ENCODE peak calls at places on chromosomes 6 and 20, in four cellular contexts. D is SK-N-SH, G is PC-3, Q is GM23248. L is an unnamed sample. For H3K9me2, the result is how much of the 10 kb centered on the place peaks cover.

GRCh38 chr6:25138024-25138696 is 141.0 kb upstream of the CARMIL1 start:
- DNase-seq in D (peak), G (peak), Q (peak), L (peak)

GRCh38 chr20:30602424-30602823 is 655.0 kb upstream of the DEFB115 start:
- DNase-seq in D (no peak), G (no peak), Q (no peak), L (no peak)

GRCh38 chr20:11891827-11892521 is 25.7 kb upstream of the BTBD3 start:
- DNase-seq in D (peak), G (peak), Q (peak), L (peak)

GRCh38 chr20:25274481-25274880 is 26.6 kb downstream of the PYGB start:
- DNase-seq in D (no peak), G (no peak), Q (no peak), L (no peak)

GRCh38 chr6:47836639-47837038 is 54.8 kb downstream of the OPN5 start:
- DNase-seq in D (no peak), G (peak), Q (no peak), L (no peak)

GRCh38 chr6:29005183-29005885 is at the start of gene ZNF311:
- DNase-seq in D (peak), G (peak), Q (peak), L (peak)

GRCh38 chr6:108113557-108114519 is 39.3 kb upstream of the OSTM1 start:
- DNase-seq in D (peak), G (peak), Q (peak), L (peak)

GRCh38 chr20:45782890-45783289 is 8.8 kb downstream of the WFDC3 start:
- DNase-seq in D (no peak), G (peak), Q (peak), L (no peak)

GRCh38 chr20:56383334-56383733 is 8.7 kb downstream of the AURKA start:
- DNase-seq in D (no peak), G (no peak), Q (no peak), L (no peak)

GRCh38 chr6:111377558-111378120 is 105.4 kb downstream of the REV3L start:
- DNase-seq in D (no peak), G (no peak), Q (peak), L (no peak)

GRCh38 chr6:158819213-158819976 is at the start of gene EZR:
- DNase-seq in D (peak), G (peak), Q (peak), L (peak)

GRCh38 chr20:62489186-62489939 is 13.6 kb upstream of the GATA5 start:
- DNase-seq in D (no peak), G (peak), Q (peak), L (peak)

GRCh38 chr20:7579888-7580287 is 360.4 kb downstream of the HAO1 start:
- DNase-seq in D (no peak), G (peak), Q (no peak), L (no peak)

GRCh38 chr6:14452567-14453527 is 335.3 kb downstream of the CD83 start:
- DNase-seq in D (no peak), G (no peak), Q (no peak), L (no peak)

GRCh38 chr20:41185013-41185757 is 47.8 kb downstream of the PLCG1 start:
- DNase-seq in D (peak), G (no peak), Q (no peak), L (peak)

GRCh38 chr6:113488812-113489685 is 368.1 kb upstream of the MARCKS start:
- DNase-seq in D (no peak), G (no peak), Q (no peak), L (no peak)

GRCh38 chr6:23650676-23651075 is 475.3 kb upstream of the NRSN1 start:
- DNase-seq in D (no peak), G (peak), Q (no peak), L (no peak)

GRCh38 chr6:142756215-142756630 is 188.8 kb downstream of the HIVEP2 start:
- DNase-seq in D (no peak), G (peak), Q (peak), L (no peak)

GRCh38 chr6:159099311-159099710 is 54.5 kb upstream of the TAGAP start:
- DNase-seq in D (no peak), G (no peak), Q (no peak), L (no peak)

GRCh38 chr6:158409451-158409850 is 97.2 kb downstream of the TULP4 start:
- DNase-seq in D (peak), G (no peak), Q (peak), L (no peak)

GRCh38 chr6:107308676-107309075 is 150.7 kb downstream of the PDSS2 start:
- DNase-seq in D (no peak), G (no peak), Q (no peak), L (no peak)

GRCh38 chr20:32433311-32434021 is 75.3 kb downstream of the ASXL1 start:
- DNase-seq in D (peak), G (no peak), Q (no peak), L (peak)

GRCh38 chr20:58923117-58923712 is 57.8 kb upstream of the NELFCD start:
- DNase-seq in D (no peak), G (no peak), Q (no peak), L (no peak)

GRCh38 chr6:116971959-116972358 is 94.9 kb downstream of the RFX6 start:
- DNase-seq in D (peak), G (peak), Q (peak), L (peak)

GRCh38 chr6:44505751-44506150 is 118.2 kb downstream of the CDC5L start:
- DNase-seq in D (no peak), G (no peak), Q (no peak), L (no peak)

GRCh38 chr6:44500074-44500473 is 112.6 kb downstream of the CDC5L start:
- DNase-seq in D (no peak), G (no peak), Q (no peak), L (no peak)

GRCh38 chr6:44504321-44504761 is 116.8 kb downstream of the CDC5L start:
- DNase-seq in D (no peak), G (no peak), Q (no peak), L (no peak)

GRCh38 chr6:44507014-44507413 is 119.5 kb downstream of the CDC5L start:
- DNase-seq in D (no peak), G (no peak), Q (no peak), L (no peak)

DNA sequence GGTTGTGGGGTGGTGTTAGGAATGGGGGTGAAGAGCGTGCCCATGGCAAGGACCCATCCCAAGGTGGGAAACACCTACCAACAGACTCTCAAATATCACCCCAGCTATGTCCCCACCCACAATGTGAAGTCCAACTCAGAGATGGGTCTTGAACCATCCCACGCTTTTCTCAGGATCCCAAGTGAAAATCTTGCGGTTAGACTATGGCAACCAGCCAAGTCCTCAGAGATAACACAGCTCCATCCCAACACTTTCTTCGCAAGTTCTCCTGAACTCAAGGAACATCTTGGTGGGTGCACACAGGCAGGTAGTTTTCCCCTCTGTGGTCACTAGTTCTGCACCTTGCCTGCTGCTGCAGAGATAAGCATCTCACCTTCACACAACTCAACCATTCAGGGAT is 116.0 kb downstream of the CDC5L start:
- DNase-seq in D (no peak), G (no peak), Q (no peak), L (no peak)
- H3K9me2 ChIP-seq in D (under half), G (under half), Q (under half), L (under half)

DNA sequence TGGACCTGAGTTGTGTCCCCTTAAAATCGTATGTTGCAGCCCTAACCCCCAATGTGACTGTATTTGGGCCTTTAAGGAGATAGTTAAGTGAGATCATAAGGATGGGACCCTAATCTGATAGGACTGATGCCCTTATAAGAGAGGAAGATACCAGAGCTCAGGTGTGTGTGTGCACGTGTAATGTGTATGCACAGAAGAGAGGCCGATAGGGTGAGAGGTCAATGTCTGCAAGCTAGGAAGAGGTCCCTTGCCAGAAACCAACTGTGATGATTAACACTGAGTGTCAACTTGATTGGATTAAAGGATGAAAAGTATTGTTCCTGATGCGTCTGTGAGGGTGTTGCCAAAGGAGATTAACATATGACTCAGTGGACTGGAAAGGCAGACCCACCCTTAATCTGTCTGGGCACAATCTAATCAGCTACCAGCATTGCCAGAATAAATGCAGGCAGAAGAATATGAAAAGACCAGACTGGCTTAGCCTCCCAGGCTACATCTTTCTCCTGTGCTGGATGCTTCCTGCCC is 299.8 kb downstream of the LRFN2 start:
- DNase-seq in D (no peak), G (no peak), Q (no peak), L (no peak)
- H3K27ac ChIP-seq in D (no peak), G (no peak), Q (no peak), L (no peak)

GRCh38 chr20:36093804-36094145 is 60.8 kb upstream of the EPB41L1 start:
- DNase-seq in D (no peak), G (peak), Q (no peak), L (no peak)
- TF ChIP-seq EZH2phosphoT487 in D (no peak), G (no peak), Q (no peak), L (no peak)

GRCh38 chr20:57405236-57406016 is 14.2 kb downstream of the RBM38 start:
- DNase-seq in D (no peak), G (no peak), Q (no peak), L (no peak)
- H3K9me2 ChIP-seq in D (under half), G (under half), Q (under half), L (under half)

GRCh38 chr20:13286600-13286999 is 65.5 kb downstream of the ISM1 start:
- DNase-seq in D (no peak), G (peak), Q (no peak), L (peak)

GRCh38 chr20:13285408-13285807 is 64.3 kb downstream of the ISM1 start:
- DNase-seq in D (no peak), G (no peak), Q (no peak), L (no peak)

GRCh38 chr20:13284830-13285229 is 63.8 kb downstream of the ISM1 start:
- DNase-seq in D (no peak), G (no peak), Q (no peak), L (no peak)

GRCh38 chr20:13283869-13284268 is 62.8 kb downstream of the ISM1 start:
- DNase-seq in D (no peak), G (no peak), Q (no peak), L (no peak)

GRCh38 chr20:13286052-13286451 is 65.0 kb downstream of the ISM1 start:
- DNase-seq in D (no peak), G (no peak), Q (no peak), L (no peak)
- H3K27ac ChIP-seq in D (no peak), G (no peak), Q (no peak), L (peak)

GRCh38 chr6:68167604-68168003 is 467.5 kb upstream of the ADGRB3 start:
- DNase-seq in D (no peak), G (no peak), Q (no peak), L (no peak)
- TF ChIP-seq EZH2phosphoT487 in D (no peak), G (no peak), Q (no peak), L (no peak)

GRCh38 chr6:26163733-26164505 is 76.7 kb downstream of the HFE start:
- DNase-seq in D (no peak), G (no peak), Q (no peak), L (no peak)

GRCh38 chr6:26170181-26170580 is 83.0 kb downstream of the HFE start:
- DNase-seq in D (no peak), G (no peak), Q (peak), L (no peak)

GRCh38 chr6:26162399-26162798 is 75.2 kb downstream of the HFE start:
- DNase-seq in D (no peak), G (no peak), Q (no peak), L (no peak)

GRCh38 chr6:26161322-26161721 is 74.1 kb downstream of the HFE start:
- DNase-seq in D (no peak), G (peak), Q (no peak), L (no peak)

DNA sequence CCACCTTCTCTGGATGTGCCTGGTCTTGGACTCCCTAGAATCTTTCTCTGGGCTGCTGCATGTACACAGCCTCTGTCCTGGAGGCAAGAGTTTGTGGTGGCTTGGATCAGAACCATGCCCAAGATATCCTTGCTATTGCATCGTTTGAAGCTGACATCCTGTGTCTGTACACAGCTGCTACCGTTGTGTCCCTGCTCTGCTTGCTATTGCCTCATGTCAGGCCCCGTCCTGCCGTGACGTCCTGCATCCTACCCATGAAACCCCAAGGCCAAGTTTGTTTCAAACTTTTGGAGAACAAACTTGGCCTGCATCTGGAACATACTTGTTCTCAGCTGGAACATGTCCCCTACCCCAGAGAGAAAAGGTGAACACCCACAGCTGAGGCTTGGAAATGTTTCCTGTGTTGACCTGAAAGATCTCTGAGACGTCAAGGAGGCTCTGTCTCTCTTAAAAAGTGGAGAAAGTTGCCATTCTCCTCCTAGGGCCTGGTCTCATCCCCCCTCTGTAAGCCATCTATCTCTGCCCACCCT is 78.1 kb downstream of the HFE start:
- DNase-seq in D (no peak), G (no peak), Q (no peak), L (no peak)
- H3K9me2 ChIP-seq in D (under half), G (under half), Q (under half), L (under half)

GRCh38 chr20:53832499-53832898 is 237.9 kb downstream of the BCAS1 start:
- DNase-seq in D (no peak), G (no peak), Q (no peak), L (no peak)

GRCh38 chr20:53829706-53830521 is 236.3 kb upstream of the ZNF217 start:
- DNase-seq in D (no peak), G (peak), Q (peak), L (peak)

GRCh38 chr20:53829086-53829703 is 235.6 kb upstream of the ZNF217 start:
- DNase-seq in D (no peak), G (peak), Q (peak), L (peak)

GRCh38 chr20:53831812-53832211 is 238.2 kb upstream of the ZNF217 start:
- DNase-seq in D (no peak), G (no peak), Q (no peak), L (no peak)

DNA sequence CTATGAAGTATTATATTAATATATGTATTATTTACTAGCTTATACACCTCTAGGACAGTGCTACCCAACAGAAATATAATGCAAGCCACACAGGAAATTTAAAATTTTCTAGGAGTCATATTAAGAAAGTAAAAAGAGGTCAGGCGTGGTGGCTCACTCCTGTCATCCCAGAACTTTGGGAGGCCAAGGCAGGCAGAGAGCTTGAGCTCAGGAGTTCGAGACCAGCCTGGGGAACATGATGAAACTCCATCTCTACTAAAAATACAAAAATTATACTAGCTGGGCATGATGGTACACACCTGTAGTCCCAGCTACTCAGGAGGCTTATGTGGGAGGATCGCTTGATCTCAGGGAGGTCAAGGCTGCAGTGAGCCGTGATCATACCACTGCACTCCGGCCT is 237.6 kb upstream of the ZNF217 start:
- DNase-seq in D (no peak), G (no peak), Q (no peak), L (no peak)
- H3K27ac ChIP-seq in D (peak), G (peak), Q (peak), L (peak)